ENCODE peak calls at places on chromosomes 5 and 9, in nine cellular contexts. V is immature natural killer cell; W is NCI-H345; R is globus pallidus; S is activated CD8-positive, alpha-beta memory T cell treated with anti-CD3 and anti-CD28 coated beads, Interleukin-2, amount 50 U/mL, for 48 hours; U is RPMI7951; Y is iPS-NIHi11; Z is AG04449; E is activated T-cell treated with anti-CD3 and anti-CD28 coated beads for 1 hour. M is an unnamed sample.

GRCh38 chr5:53827072-53827471 is 266.6 kb downstream of the NDUFS4 start:
- DNase-seq in V (no peak), W (no peak), R (no peak), S (no peak), U (no peak), Y (no peak), Z (no peak), E (no peak), M (no peak)

GRCh38 chr5:116494784-116495480 is 79.7 kb downstream of the SEMA6A start:
- DNase-seq in V (no peak), W (peak; percentile 85), R (no peak), S (no peak), U (no peak), Y (peak; percentile 32), Z (no peak), E (no peak), M (no peak)

GRCh38 chr5:133819977-133820471 is 148.4 kb downstream of the C5orf15 start:
- DNase-seq in V (no peak), W (no peak), R (no peak), S (no peak), U (no peak), Y (no peak), Z (no peak), E (no peak), M (no peak)

GRCh38 chr5:15008476-15008875 is 136.9 kb upstream of the ANKH start:
- DNase-seq in V (no peak), W (peak; percentile 87), R (no peak), S (no peak), U (peak; percentile 96), Y (peak; percentile 35), Z (peak; percentile 93), E (no peak), M (peak; percentile 85)

GRCh38 chr9:37618817-37619216 is 26.4 kb upstream of the TOMM5 start:
- DNase-seq in V (no peak), W (no peak), R (no peak), S (no peak), U (no peak), Y (no peak), Z (peak; percentile 52), E (no peak), M (no peak)

GRCh38 chr5:138631204-138631928 is 56.2 kb upstream of the HSPA9 start:
- DNase-seq in V (no peak), W (no peak), R (no peak), S (no peak), U (no peak), Y (no peak), Z (no peak), E (no peak), M (no peak)

GRCh38 chr9:102974530-102974929 is 20.6 kb upstream of the CYLC2 start:
- DNase-seq in V (no peak), W (no peak), R (no peak), S (no peak), U (no peak), Y (no peak), Z (no peak), E (no peak), M (no peak)

GRCh38 chr9:2414465-2414864 is 207.1 kb upstream of the VLDLR start:
- DNase-seq in V (no peak), W (no peak), R (no peak), S (no peak), U (no peak), Y (no peak), Z (no peak), E (no peak), M (no peak)

GRCh38 chr9:127754761-127755557 is 19.9 kb upstream of the TOR2A start:
- DNase-seq in V (no peak), W (peak; percentile 81), R (no peak), S (no peak), U (no peak), Y (peak; percentile 89), Z (no peak), E (no peak), M (no peak)

GRCh38 chr9:122201641-122202040 is 27.1 kb downstream of the LHX6 start:
- DNase-seq in V (no peak), W (no peak), R (no peak), S (no peak), U (peak; percentile 14), Y (no peak), Z (no peak), E (no peak), M (no peak)

GRCh38 chr5:16713386-16713928 is 96.7 kb upstream of the RETREG1 start:
- DNase-seq in V (no peak), W (no peak), R (peak; percentile 61), S (no peak), U (peak; percentile 52), Y (peak; percentile 75), Z (no peak), E (no peak), M (peak; percentile 45)

GRCh38 chr9:69379250-69379982 is 54.4 kb downstream of the ENTREP1 start:
- DNase-seq in V (no peak), W (no peak), R (no peak), S (no peak), U (peak; percentile 80), Y (no peak), Z (no peak), E (no peak), M (no peak)

GRCh38 chr5:122352331-122352730 is 40.3 kb downstream of the SNCAIP start:
- DNase-seq in V (no peak), W (no peak), R (no peak), S (no peak), U (no peak), Y (no peak), Z (no peak), E (no peak), M (no peak)

GRCh38 chr5:14373685-14374084 is 207.9 kb upstream of the OTULINL start:
- DNase-seq in V (no peak), W (no peak), R (no peak), S (no peak), U (no peak), Y (peak; percentile 24), Z (no peak), E (no peak), M (no peak)

GRCh38 chr5:173296737-173297676 is 31.2 kb downstream of the STC2 start:
- DNase-seq in V (no peak), W (no peak), R (no peak), S (no peak), U (no peak), Y (no peak), Z (no peak), E (no peak), M (no peak)

GRCh38 chr5:161934486-161934885 is 86.6 kb downstream of the GABRA1 start:
- DNase-seq in V (no peak), W (no peak), R (no peak), S (no peak), U (no peak), Y (no peak), Z (no peak), E (no peak), M (no peak)

GRCh38 chr5:76714771-76715483 is 999 bp upstream of the F2R start:
- DNase-seq in V (no peak), W (no peak), R (no peak), S (peak; percentile 63), U (no peak), Y (peak; percentile 65), Z (no peak), E (no peak), M (no peak)

GRCh38 chr9:12748016-12748415 is 26.8 kb upstream of the LURAP1L start:
- DNase-seq in V (no peak), W (no peak), R (no peak), S (no peak), U (no peak), Y (no peak), Z (no peak), E (no peak), M (no peak)

GRCh38 chr5:93057311-93057710 is 523.7 kb downstream of the NR2F1-AS1 start:
- DNase-seq in V (no peak), W (no peak), R (no peak), S (no peak), U (no peak), Y (no peak), Z (no peak), E (no peak), M (no peak)

GRCh38 chr5:160601045-160601444 is 179.4 kb downstream of the PTTG1 start:
- DNase-seq in V (no peak), W (no peak), R (no peak), S (no peak), U (no peak), Y (no peak), Z (no peak), E (no peak), M (no peak)

GRCh38 chr9:131087354-131087893 is 8.9 kb upstream of the AIF1L start:
- DNase-seq in V (no peak), W (no peak), R (no peak), S (no peak), U (no peak), Y (no peak), Z (no peak), E (no peak), M (no peak)

GRCh38 chr5:129063483-129064136 is 30.9 kb upstream of the ISOC1 start:
- DNase-seq in V (no peak), W (peak; percentile 41), R (peak; percentile 68), S (no peak), U (no peak), Y (no peak), Z (no peak), E (no peak), M (no peak)

GRCh38 chr5:56814361-56814962 is 887 bp upstream of the MAP3K1 start:
- DNase-seq in V (no peak), W (peak; percentile 33), R (no peak), S (peak; percentile 65), U (no peak), Y (peak; percentile 56), Z (no peak), E (no peak), M (no peak)

GRCh38 chr5:181200816-181201215 is 4.2 kb downstream of the TRIM7 start:
- DNase-seq in V (no peak), W (no peak), R (no peak), S (no peak), U (no peak), Y (no peak), Z (no peak), E (no peak), M (no peak)